ENCODE peak calls at places on chromosome X, in six cellular contexts. U is A549, T is HepG2, H is HCT116, Y is IMR-90, F is GM12878. L is an unnamed sample.

GRCh38 chrX:46913710-46914109 is 1.5 kb downstream of the JADE3 start:
- DNase-seq in U (no peak), T (peak; percentile 39), H (no peak), Y (peak; percentile 29), F (no peak), L (no peak)

GRCh38 chrX:10526442-10526841 is 93.9 kb downstream of the MID1 start:
- DNase-seq in U (no peak), T (no peak), H (no peak), Y (peak; percentile 63), F (no peak), L (no peak)

GRCh38 chrX:135985123-135985973 is at the start of gene SLC9A6:
- DNase-seq in U (peak; percentile 62), T (peak; percentile 27), H (no peak), Y (peak; percentile 17), F (no peak), L (peak; percentile 66)

GRCh38 chrX:66635360-66635759 is 3.5 kb downstream of the EDA2R start:
- DNase-seq in U (no peak), T (no peak), H (no peak), Y (peak; percentile 86), F (no peak), L (no peak)

GRCh38 chrX:153906126-153906917 is 1.8 kb downstream of the AVPR2 start:
- DNase-seq in U (no peak), T (no peak), H (no peak), Y (no peak), F (no peak), L (no peak)

GRCh38 chrX:42678133-42678532 is 99.8 kb downstream of the PPP1R2C start:
- DNase-seq in U (no peak), T (no peak), H (no peak), Y (no peak), F (no peak), L (no peak)

GRCh38 chrX:15947648-15948317 is 93.2 kb upstream of the AP1S2 start:
- DNase-seq in U (no peak), T (no peak), H (no peak), Y (peak; percentile 63), F (no peak), L (peak; percentile 49)

GRCh38 chrX:23907106-23907495 is 637 bp downstream of the APOO start:
- DNase-seq in U (no peak), T (no peak), H (no peak), Y (no peak), F (no peak), L (no peak)

GRCh38 chrX:107025538-107025937 is 25.5 kb upstream of the MORC4 start:
- DNase-seq in U (peak; percentile 25), T (peak; percentile 12), H (peak; percentile 27), Y (peak; percentile 24), F (no peak), L (no peak)

GRCh38 chrX:149848855-149849254 is 32.1 kb upstream of the MAGEA8 start:
- DNase-seq in U (no peak), T (no peak), H (no peak), Y (no peak), F (no peak), L (no peak)

GRCh38 chrX:47097018-47097417 is 18.8 kb downstream of the RGN start:
- DNase-seq in U (no peak), T (no peak), H (no peak), Y (no peak), F (no peak), L (no peak)

GRCh38 chrX:50893466-50893865 is 17.1 kb upstream of the BMP15 start:
- DNase-seq in U (no peak), T (no peak), H (no peak), Y (no peak), F (no peak), L (no peak)

GRCh38 chrX:35787867-35788266 is 10.3 kb upstream of the MAGEB16 start:
- DNase-seq in U (no peak), T (no peak), H (no peak), Y (no peak), F (no peak), L (no peak)

GRCh38 chrX:107766470-107767140 is 9.0 kb downstream of the TSC22D3 start:
- DNase-seq in U (no peak), T (no peak), H (no peak), Y (peak; percentile 21), F (no peak), L (no peak)

GRCh38 chrX:119790977-119791436 is 423 bp downstream of the RPL39 start:
- DNase-seq in U (no peak), T (peak; percentile 30), H (no peak), Y (peak; percentile 26), F (no peak), L (no peak)

GRCh38 chrX:101442095-101442494 is 34.1 kb downstream of the HNRNPH2 start:
- DNase-seq in U (no peak), T (no peak), H (no peak), Y (no peak), F (no peak), L (no peak)

GRCh38 chrX:12984629-12985303 is 9.9 kb downstream of the TMSB4X start:
- DNase-seq in U (peak; percentile 43), T (no peak), H (peak; percentile 21), Y (peak; percentile 35), F (no peak), L (no peak)

GRCh38 chrX:131693359-131693758 is 149.5 kb downstream of the OR13H1 start:
- DNase-seq in U (no peak), T (no peak), H (no peak), Y (no peak), F (no peak), L (no peak)

GRCh38 chrX:12971282-12972003 is 3.5 kb upstream of the TMSB4X start:
- DNase-seq in U (no peak), T (no peak), H (no peak), Y (no peak), F (no peak), L (no peak)

GRCh38 chrX:19513383-19513782 is 1.9 kb downstream of the MAP3K15 start:
- DNase-seq in U (peak; percentile 8), T (peak; percentile 53), H (no peak), Y (peak; percentile 4), F (no peak), L (no peak)

GRCh38 chrX:136488706-136489105 is 959 bp downstream of the BRS3 start:
- DNase-seq in U (no peak), T (no peak), H (no peak), Y (no peak), F (no peak), L (no peak)

GRCh38 chrX:69389221-69389620 is 114.9 kb upstream of the NALF2 start:
- DNase-seq in U (no peak), T (no peak), H (no peak), Y (no peak), F (no peak), L (no peak)

GRCh38 chrX:22247169-22247568 is 25.5 kb upstream of the CBLL2 start:
- DNase-seq in U (no peak), T (no peak), H (no peak), Y (peak; percentile 41), F (no peak), L (no peak)

GRCh38 chrX:115560978-115561604 is at the start of gene PLS3:
- DNase-seq in U (peak; percentile 89), T (peak; percentile 77), H (peak; percentile 77), Y (peak; percentile 83), F (no peak), L (peak; percentile 81)

GRCh38 chrX:118807151-118808017 is 16.2 kb upstream of the ZCCHC12 start:
- DNase-seq in U (peak; percentile 26), T (peak; percentile 33), H (peak; percentile 15), Y (peak; percentile 52), F (peak; percentile 15), L (no peak)

GRCh38 chrX:17237146-17237545 is 137.9 kb upstream of the NHS start:
- DNase-seq in U (no peak), T (no peak), H (no peak), Y (no peak), F (no peak), L (no peak)

GRCh38 chrX:17247144-17247543 is 127.9 kb upstream of the NHS start:
- DNase-seq in U (no peak), T (no peak), H (no peak), Y (no peak), F (no peak), L (no peak)

DNA sequence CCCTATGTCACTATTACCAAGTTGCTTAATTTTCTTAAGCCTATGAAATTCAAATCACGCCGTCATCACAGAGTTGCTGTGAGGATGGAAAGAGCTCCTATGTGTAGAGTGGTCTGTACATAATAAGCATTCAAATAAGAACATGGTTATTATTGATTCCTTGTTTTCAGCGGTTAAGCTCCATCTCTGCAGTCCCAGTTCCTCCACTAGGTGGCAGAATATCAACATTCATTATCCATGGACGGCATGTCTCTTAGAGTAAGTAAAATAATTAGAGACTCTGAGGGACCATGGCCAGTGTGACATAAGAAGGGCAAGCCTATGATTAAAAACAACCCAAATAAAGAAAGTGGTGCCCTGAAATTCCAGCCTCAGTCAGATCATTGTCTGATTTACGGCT is 132.5 kb upstream of the NHS start:
- DNase-seq in U (no peak), T (peak; percentile 10), H (peak; percentile 34), Y (peak; percentile 55), F (no peak), L (peak; percentile 1)
- TF ChIP-seq CEBPB in U (no peak), T (no peak), H (no peak), Y (no peak), F (no peak), L (no peak)

GRCh38 chrX:68249401-68249831 is 183.9 kb downstream of the OPHN1 start:
- DNase-seq in U (no peak), T (no peak), H (no peak), Y (no peak), F (no peak), L (no peak)
- TF ChIP-seq CEBPB in U (no peak), T (no peak), H (no peak), Y (no peak), F (no peak), L (no peak)

DNA sequence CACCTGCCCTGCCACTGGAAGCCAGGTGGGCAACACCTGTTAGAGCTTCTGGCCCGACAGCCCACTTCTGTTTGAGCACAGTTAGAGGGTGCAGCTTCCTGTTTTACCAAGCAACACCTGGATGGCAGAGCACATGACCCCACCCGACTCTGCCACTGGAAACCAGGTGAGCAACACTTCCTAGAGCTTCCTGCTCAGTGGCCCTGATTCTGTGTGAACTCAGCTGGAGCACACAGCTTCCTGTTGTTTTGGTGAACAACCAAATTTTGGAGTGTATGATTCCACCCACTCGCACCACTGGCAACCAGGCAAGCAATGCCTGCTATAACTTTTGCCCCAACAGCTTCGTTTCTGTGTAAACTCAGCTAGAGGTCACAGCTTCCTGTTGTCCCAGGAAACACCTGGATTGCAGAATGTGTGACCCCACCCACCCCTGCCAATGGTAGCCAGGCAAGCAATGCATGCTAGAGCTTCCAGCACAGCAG is 163.8 kb upstream of the KLF8 start:
- DNase-seq in U (no peak), T (no peak), H (no peak), Y (no peak), F (no peak), L (no peak)
- TF ChIP-seq CEBPB in U (no peak), T (no peak), H (no peak), Y (no peak), F (no peak), L (no peak)

DNA sequence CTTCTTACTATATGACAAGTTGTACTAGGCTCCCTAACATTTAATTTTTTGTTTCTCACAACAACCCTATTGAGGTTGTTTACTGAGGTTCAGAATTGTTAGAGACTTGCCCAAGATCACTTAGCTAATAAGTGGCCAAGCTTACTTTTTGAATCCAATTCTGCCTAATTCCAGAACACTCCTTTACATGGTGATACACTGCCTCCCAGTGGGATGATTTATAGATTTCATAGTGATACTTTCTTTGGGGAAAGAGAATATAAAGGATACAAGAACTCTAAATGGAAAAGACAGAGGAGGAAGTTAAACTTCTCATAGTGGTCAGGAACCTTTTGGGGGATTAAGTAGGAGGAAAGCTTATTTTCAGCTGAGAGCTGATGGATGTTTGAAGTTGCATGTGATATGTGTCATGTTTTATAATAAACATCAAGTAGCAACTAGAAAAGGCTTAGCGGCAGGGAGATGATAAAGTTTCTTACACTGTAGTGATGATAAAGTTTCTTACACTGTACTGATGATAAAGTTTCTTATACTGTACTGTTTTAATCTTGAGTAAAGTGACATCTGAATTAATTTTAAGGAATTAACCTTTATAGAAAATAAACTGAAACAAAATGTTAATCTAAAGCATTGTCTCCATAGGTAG is 15.3 kb downstream of the STAG2 start:
- DNase-seq in U (peak; percentile 41), T (peak; percentile 31), H (no peak), Y (peak; percentile 47), F (no peak), L (no peak)
- TF ChIP-seq CEBPB in U (no peak), T (no peak), H (no peak), Y (no peak), F (no peak), L (no peak)

L was measured in H1.